ENCODE peak calls at places on chromosomes 2 and 18, in five cellular contexts. P is choroid plexus epithelial cell, L is H9, S is AG09319, D is progenitor cell of endocrine pancreas. Y is an unnamed sample.

GRCh38 chr2:102826904-102827303 is 65.1 kb downstream of the TMEM182 start:
- DNase-seq in D (no peak), S (no peak), L (no peak), P (peak; percentile 50), Y (no peak)

GRCh38 chr2:197107291-197108269 is 181.1 kb upstream of the PGAP1 start:
- DNase-seq in L (no peak), S (peak; percentile 27), P (peak; percentile 98), D (no peak), Y (no peak)

GRCh38 chr2:180622122-180622918 is 358.1 kb upstream of the UBE2E3 start:
- DNase-seq in P (peak; percentile 71), L (no peak), D (no peak), S (peak; percentile 20), Y (no peak)

GRCh38 chr2:158994920-158995676 is 26.7 kb downstream of the TANC1 start:
- DNase-seq in P (peak; percentile 23), D (no peak), S (no peak), L (no peak), Y (peak; percentile 30)

GRCh38 chr18:46939337-46939963 is 22.0 kb downstream of the KATNAL2 start:
- DNase-seq in P (peak; percentile 80), S (peak; percentile 78), D (no peak), L (no peak), Y (no peak)

GRCh38 chr2:112621792-112622527 is 23.8 kb upstream of the SLC20A1 start:
- DNase-seq in S (no peak), P (peak; percentile 81), L (no peak), D (no peak), Y (no peak)

GRCh38 chr2:203706403-203706802 is at the start of gene CD28:
- DNase-seq in S (no peak), L (no peak), D (no peak), P (no peak), Y (peak; percentile 68)

GRCh38 chr2:32425719-32426141 is 68.9 kb downstream of the BIRC6 start:
- DNase-seq in D (no peak), S (peak; percentile 12), P (peak; percentile 64), L (no peak), Y (no peak)

GRCh38 chr2:162915858-162916257 is 77.3 kb upstream of the KCNH7 start:
- DNase-seq in D (no peak), L (no peak), S (no peak), P (no peak), Y (no peak)

GRCh38 chr2:228763600-228763999 is 507.5 kb downstream of the PID1 start:
- DNase-seq in D (no peak), S (no peak), L (no peak), P (no peak), Y (no peak)

GRCh38 chr2:136376798-136377211 is 258.9 kb upstream of the CXCR4 start:
- DNase-seq in S (no peak), L (peak; percentile 8), P (peak; percentile 10), D (no peak), Y (no peak)

GRCh38 chr2:204749319-204749718 is 204.0 kb downstream of the PARD3B start:
- DNase-seq in D (no peak), P (peak; percentile 76), L (no peak), S (no peak), Y (no peak)

GRCh38 chr2:221779614-221780067 is 207.5 kb upstream of the EPHA4 start:
- DNase-seq in P (peak; percentile 2), S (no peak), D (no peak), L (no peak), Y (no peak)

GRCh38 chr2:182381225-182381624 is 45.6 kb downstream of the PDE1A start:
- DNase-seq in P (no peak), S (no peak), L (no peak), D (no peak), Y (no peak)

GRCh38 chr2:84879595-84880394 is 1.1 kb downstream of the TRABD2A start:
- DNase-seq in S (no peak), D (no peak), L (peak; percentile 50), P (no peak), Y (peak; percentile 49)

GRCh38 chr2:208097313-208097712 is 27.0 kb downstream of the CRYGD start:
- DNase-seq in L (no peak), D (no peak), P (no peak), S (no peak), Y (no peak)

GRCh38 chr2:69779258-69779989 is 37.5 kb downstream of the ANXA4 start:
- DNase-seq in S (no peak), D (no peak), P (no peak), L (no peak), Y (no peak)

GRCh38 chr2:14632133-14632936 is at the start of gene LRATD1:
- DNase-seq in S (no peak), L (peak; percentile 94), D (peak; percentile 93), P (peak; percentile 49), Y (peak; percentile 34)

GRCh38 chr18:80200171-80200931 is 47.0 kb downstream of the PARD6G start:
- DNase-seq in D (no peak), L (peak; percentile 54), P (peak; percentile 20), S (no peak), Y (no peak)

GRCh38 chr2:145055651-145056050 is 535.7 kb upstream of the ZEB2 start:
- DNase-seq in S (no peak), D (no peak), P (no peak), L (no peak), Y (no peak)

GRCh38 chr2:102057502-102058292 is 65.9 kb downstream of the IL1R2 start:
- DNase-seq in P (peak; percentile 88), L (no peak), S (no peak), D (no peak), Y (no peak)

GRCh38 chr2:44553456-44553855 is 191.7 kb downstream of the CAMKMT start:
- DNase-seq in L (no peak), S (no peak), P (peak; percentile 76), D (no peak), Y (no peak)

GRCh38 chr18:53567935-53568574 is 656.4 kb downstream of the MBD2 start:
- DNase-seq in D (no peak), L (no peak), P (peak; percentile 56), S (no peak), Y (peak; percentile 45)

DNA sequence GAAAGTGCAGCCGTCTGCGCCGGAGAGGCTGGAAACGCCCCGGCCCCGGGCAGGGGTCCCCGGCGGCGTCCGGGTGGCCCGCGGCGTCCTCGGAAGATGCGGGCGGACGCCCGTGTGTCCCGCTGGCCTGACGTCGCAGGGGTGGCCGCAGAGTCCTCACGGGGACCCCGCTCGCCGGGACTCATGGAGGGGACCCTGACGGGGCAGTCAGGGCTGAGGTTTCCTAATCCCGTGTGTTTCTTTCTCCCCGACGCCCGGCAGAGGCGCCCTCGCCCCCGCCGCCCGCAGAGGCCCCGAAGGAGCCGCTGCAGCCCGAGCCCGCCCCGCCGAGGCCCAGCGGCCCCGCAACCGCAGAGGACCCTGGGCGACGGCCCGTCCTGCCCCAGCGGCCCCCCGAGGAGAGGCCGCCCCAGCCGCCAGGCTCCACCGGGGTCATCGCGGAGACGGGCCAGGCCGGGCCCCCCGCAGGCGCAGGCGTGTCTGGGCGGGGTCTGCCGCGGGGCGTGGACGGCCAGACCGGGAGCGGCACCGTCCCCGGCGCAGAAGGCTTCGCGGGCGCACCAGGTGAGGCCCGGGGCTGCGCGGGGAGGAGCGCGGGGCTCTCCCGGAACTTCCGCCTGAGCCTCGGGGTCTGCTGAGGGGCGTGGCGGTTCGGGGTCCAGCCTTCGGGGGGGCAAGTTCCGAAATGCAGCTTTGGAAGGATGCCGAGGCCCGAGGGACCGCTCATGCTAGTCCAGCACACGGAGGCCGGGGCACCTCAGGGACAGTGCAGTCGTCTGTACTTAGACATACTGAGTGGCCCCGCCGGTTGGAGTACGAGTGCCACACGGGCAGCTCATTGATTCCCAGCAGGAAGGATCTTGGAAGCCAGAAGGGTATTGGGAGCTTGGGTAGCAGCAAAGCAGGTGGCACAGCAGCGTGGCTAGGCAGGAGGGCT is 60.0 kb downstream of the EMILIN2 start:
- DNase-seq in L (peak; percentile 46), D (peak; percentile 31), P (no peak), S (no peak), Y (peak; percentile 85)
- TF ChIP-seq CTCF in L (peak; percentile 52), D (peak; percentile 64), P (peak; percentile 43), S (peak; percentile 25), Y (peak; percentile 33)

GRCh38 chr2:160353166-160353565 is 140.4 kb downstream of the RBMS1 start:
- DNase-seq in P (no peak), D (no peak), S (no peak), L (no peak), Y (no peak)
- TF ChIP-seq CTCF in P (peak; percentile 28), D (no peak), S (no peak), L (peak; percentile 45), Y (peak; percentile 22)

GRCh38 chr2:12498286-12498685 is 218.4 kb upstream of the TRIB2 start:
- DNase-seq in L (no peak), P (no peak), S (no peak), D (no peak), Y (no peak)
- TF ChIP-seq CTCF in L (no peak), P (no peak), S (no peak), D (no peak), Y (no peak)

GRCh38 chr2:24676493-24676892 is 116.7 kb downstream of the PTRHD1 start:
- DNase-seq in S (no peak), D (no peak), P (no peak), L (no peak), Y (no peak)

GRCh38 chr2:24683408-24683807 is 109.8 kb downstream of the PTRHD1 start:
- DNase-seq in P (no peak), S (no peak), L (no peak), D (no peak), Y (no peak)

GRCh38 chr2:24680196-24680595 is 113.0 kb downstream of the PTRHD1 start:
- DNase-seq in L (no peak), S (no peak), D (no peak), P (no peak), Y (no peak)

DNA sequence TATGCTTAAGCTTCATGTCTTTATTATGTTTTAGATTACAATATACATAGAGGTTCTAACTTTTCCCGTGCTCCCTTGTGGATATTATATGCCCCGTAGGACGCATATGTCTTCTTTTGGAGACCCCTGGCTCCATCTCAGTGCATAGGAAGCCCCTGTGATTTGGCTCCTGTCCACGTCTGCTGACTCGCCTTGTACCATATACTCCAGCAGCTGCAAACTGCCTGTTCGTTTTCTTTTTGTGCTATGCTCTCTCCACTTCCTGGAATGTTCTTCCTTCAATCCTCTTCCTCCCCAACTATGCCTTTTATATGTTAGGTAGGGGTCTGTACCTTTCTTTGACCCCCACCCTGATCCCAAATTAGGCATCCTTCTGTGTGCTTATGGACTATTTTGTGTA is 110.8 kb downstream of the PTRHD1 start:
- DNase-seq in L (no peak), S (no peak), D (no peak), P (peak; percentile 27), Y (no peak)
- TF ChIP-seq CTCF in L (no peak), S (no peak), D (no peak), P (no peak), Y (no peak)

GRCh38 chr2:134976074-134976702 is 57.6 kb downstream of the CCNT2 start:
- DNase-seq in P (no peak), L (no peak), D (no peak), S (no peak), Y (no peak)
- TF ChIP-seq CTCF in P (no peak), L (no peak), D (no peak), S (no peak), Y (no peak)

DNA sequence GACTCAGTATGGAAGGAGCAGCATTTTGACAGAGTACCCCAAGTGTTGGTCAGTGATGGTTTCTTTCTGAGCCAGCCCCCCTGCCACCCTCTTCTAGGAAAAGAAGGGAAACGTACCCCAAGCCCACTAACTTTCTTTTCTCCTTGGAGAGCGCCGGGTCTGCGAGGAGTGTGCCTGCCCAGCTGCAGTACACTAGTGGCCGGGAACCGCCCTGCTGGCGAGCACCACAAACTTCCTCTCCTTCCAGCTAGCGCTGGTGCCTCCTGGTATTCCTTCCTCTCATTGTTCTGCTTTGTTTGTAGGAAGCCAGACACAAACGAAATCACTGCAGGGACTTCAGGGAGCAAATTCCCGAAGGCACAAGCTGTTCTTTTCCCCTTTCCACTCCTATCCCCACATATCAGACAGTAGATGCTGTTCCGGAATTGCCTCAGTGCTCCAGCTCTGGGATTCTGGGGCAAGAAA is 1.8 kb downstream of the CCDC85A start:
- DNase-seq in P (peak; percentile 20), L (peak; percentile 69), D (no peak), S (no peak), Y (no peak)
- TF ChIP-seq CTCF in P (peak; percentile 19), L (peak; percentile 52), D (peak; percentile 39), S (no peak), Y (no peak)